ENCODE peak calls at places on chromosomes 6 and 20, in seven cellular contexts. F, U, T, X, K, M and P are unnamed samples.

GRCh38 chr6:715709-716450 is 22.9 kb upstream of the EXOC2 start:
- ATAC-seq in U (no peak), M (no peak), F (no peak), X (no peak), K (no peak), T (no peak), P (no peak)

GRCh38 chr20:60500038-60500701 is 541.9 kb downstream of the CDH26 start:
- ATAC-seq in M (no peak), K (no peak), T (no peak), U (no peak), F (no peak), X (no peak), P (no peak)

GRCh38 chr6:34181903-34182302 is 36.0 kb upstream of the GRM4 start:
- ATAC-seq in M (peak; percentile 20), U (no peak), K (no peak), X (no peak), T (no peak), F (no peak), P (no peak)

GRCh38 chr6:13457577-13457976 is 29.8 kb downstream of the GFOD1 start:
- ATAC-seq in M (no peak), U (no peak), K (no peak), T (peak; percentile 19), F (peak; percentile 24), X (no peak), P (no peak)

GRCh38 chr20:3674447-3674846 is 7.4 kb downstream of the ADAM33 start:
- ATAC-seq in F (no peak), K (no peak), T (no peak), U (no peak), X (no peak), M (no peak), P (no peak)

GRCh38 chr6:110590821-110591351 is 114.5 kb upstream of the SLC22A16 start:
- ATAC-seq in T (no peak), F (no peak), X (no peak), U (no peak), K (no peak), M (no peak), P (no peak)

GRCh38 chr6:157710604-157711003 is 112.4 kb upstream of the SNX9 start:
- ATAC-seq in X (no peak), U (no peak), K (no peak), F (no peak), M (no peak), T (no peak), P (peak; percentile 13)

GRCh38 chr6:6707143-6707542 is 118.6 kb downstream of the LY86 start:
- ATAC-seq in U (no peak), T (no peak), M (no peak), K (no peak), X (peak; percentile 44), F (no peak), P (no peak)

GRCh38 chr20:16407251-16408067 is 165.8 kb downstream of the KIF16B start:
- ATAC-seq in F (no peak), M (no peak), K (no peak), U (no peak), T (no peak), X (no peak), P (no peak)

GRCh38 chr6:144413418-144413817 is 128.3 kb downstream of the UTRN start:
- ATAC-seq in X (no peak), M (peak; percentile 59), K (peak; percentile 24), U (no peak), F (no peak), T (no peak), P (no peak)

GRCh38 chr6:36727491-36728021 is 29.9 kb downstream of the RAB44 start:
- ATAC-seq in X (no peak), F (no peak), K (peak; percentile 3), T (no peak), M (no peak), U (no peak), P (no peak)

GRCh38 chr20:62364911-62365736 is 2.0 kb downstream of the LAMA5 start:
- ATAC-seq in M (no peak), X (no peak), T (peak; percentile 46), U (peak; percentile 28), F (peak; percentile 62), K (no peak), P (peak; percentile 40)